ENCODE peak calls at places on chromosome 4, in seven cellular contexts. Q, U, W, O, B, V and H are unnamed samples.

GRCh38 chr4:155587766-155588165 is 78.9 kb upstream of the GUCY1A1 start:
- DNase-seq in Q (no peak), U (no peak), W (no peak), O (no peak), B (no peak), V (no peak), H (no peak)

GRCh38 chr4:54165438-54165837 is 63.7 kb upstream of the PDGFRA start:
- DNase-seq in Q (peak; percentile 92), U (no peak), W (peak; percentile 75), O (no peak), B (peak; percentile 90), V (no peak), H (peak; percentile 73)

GRCh38 chr4:1959104-1959384 is 49.7 kb downstream of the NELFA start:
- DNase-seq in Q (no peak), U (no peak), W (no peak), O (no peak), B (no peak), V (no peak), H (no peak)

GRCh38 chr4:113094802-113095201 is 45.3 kb downstream of the ANK2 start:
- DNase-seq in Q (peak; percentile 6), U (no peak), W (peak; percentile 7), O (no peak), B (peak; percentile 11), V (peak; percentile 3), H (peak; percentile 22)

GRCh38 chr4:124839786-124840390 is 127.4 kb upstream of the ANKRD50 start:
- DNase-seq in Q (no peak), U (no peak), W (no peak), O (no peak), B (peak; percentile 5), V (no peak), H (no peak)

GRCh38 chr4:7041851-7042696 is 1.1 kb upstream of the TADA2B start:
- DNase-seq in Q (peak; percentile 41), U (no peak), W (no peak), O (peak; percentile 75), B (no peak), V (no peak), H (peak; percentile 9)

GRCh38 chr4:8726344-8726851 is 133.8 kb downstream of the CPZ start:
- DNase-seq in Q (no peak), U (no peak), W (no peak), O (no peak), B (no peak), V (no peak), H (peak; percentile 14)

GRCh38 chr4:119683518-119683917 is 54.9 kb upstream of the PDE5A start:
- DNase-seq in Q (peak; percentile 42), U (no peak), W (peak; percentile 41), O (no peak), B (peak; percentile 31), V (no peak), H (no peak)

GRCh38 chr4:150318971-150319370 is 240.7 kb downstream of the DCLK2 start:
- DNase-seq in Q (no peak), U (no peak), W (no peak), O (no peak), B (no peak), V (no peak), H (no peak)

GRCh38 chr4:6900181-6900812 is 9.3 kb upstream of the TBC1D14 start:
- DNase-seq in Q (no peak), U (no peak), W (no peak), O (no peak), B (no peak), V (no peak), H (no peak)

GRCh38 chr4:141131738-141132688 is 1.3 kb downstream of the RNF150 start:
- DNase-seq in Q (no peak), U (no peak), W (no peak), O (peak; percentile 47), B (no peak), V (no peak), H (no peak)

GRCh38 chr4:163264934-163265333 is 67.5 kb downstream of the NPY1R start:
- DNase-seq in Q (no peak), U (no peak), W (no peak), O (no peak), B (no peak), V (no peak), H (no peak)

GRCh38 chr4:130359537-130359936 is 1263.6 kb downstream of the C4orf33 start:
- DNase-seq in Q (peak; percentile 37), U (no peak), W (no peak), O (no peak), B (peak; percentile 61), V (peak; percentile 6), H (no peak)

GRCh38 chr4:10655968-10656367 is 28.6 kb downstream of the CLNK start:
- DNase-seq in Q (peak; percentile 36), U (no peak), W (peak; percentile 60), O (no peak), B (peak; percentile 27), V (no peak), H (peak; percentile 5)

GRCh38 chr4:86011117-86011516 is 348.7 kb downstream of the MAPK10 start:
- DNase-seq in Q (peak; percentile 87), U (no peak), W (no peak), O (no peak), B (peak; percentile 94), V (no peak), H (no peak)

GRCh38 chr4:19721587-19721986 is 530.1 kb upstream of the SLIT2 start:
- DNase-seq in Q (no peak), U (no peak), W (no peak), O (no peak), B (no peak), V (no peak), H (no peak)

GRCh38 chr4:68855771-68856170 is 40.0 kb downstream of the UGT2B10 start:
- DNase-seq in Q (no peak), U (no peak), W (no peak), O (no peak), B (no peak), V (no peak), H (no peak)

GRCh38 chr4:152534541-152535231 is 1.2 kb downstream of the FBXW7 start:
- DNase-seq in Q (no peak), U (peak; percentile 39), W (no peak), O (peak; percentile 55), B (peak; percentile 31), V (no peak), H (peak; percentile 9)

GRCh38 chr4:83785906-83786305 is 250.0 kb downstream of the GPAT3 start:
- DNase-seq in Q (no peak), U (no peak), W (no peak), O (no peak), B (no peak), V (no peak), H (no peak)

GRCh38 chr4:103099691-103100392 is at the start of gene BDH2:
- DNase-seq in Q (peak; percentile 96), U (peak; percentile 15), W (peak; percentile 89), O (no peak), B (peak; percentile 98), V (peak; percentile 67), H (peak; percentile 87)